ENCODE peak calls at places on chromosomes 7 and 10, in four cellular contexts. K is OCI-LY7, F is GM23248, A is esophagus muscularis mucosa. C is an unnamed sample.

GRCh38 chr10:68096913-68097509 is 12.3 kb upstream of the MYPN start:
- DNase-seq in A (no peak), F (peak; percentile 96), K (no peak), C (no peak)

GRCh38 chr10:78543026-78543748 is 509.5 kb downstream of the RPS24 start:
- DNase-seq in K (no peak), A (no peak), F (no peak), C (no peak)

GRCh38 chr7:41882271-41882670 is 179.4 kb upstream of the INHBA start:
- DNase-seq in A (no peak), F (no peak), K (no peak), C (no peak)

GRCh38 chr7:46432666-46433065 is 511.6 kb upstream of the IGFBP3 start:
- DNase-seq in A (no peak), K (no peak), F (peak; percentile 64), C (no peak)

GRCh38 chr10:89164080-89164479 is 43.0 kb downstream of the CH25H start:
- DNase-seq in A (no peak), K (no peak), F (no peak), C (no peak)

GRCh38 chr7:149284343-149284742 is 22.3 kb downstream of the ZNF783 start:
- DNase-seq in A (no peak), F (no peak), K (peak; percentile 88), C (no peak)

GRCh38 chr7:6252310-6252709 is 20.1 kb downstream of the CYTH3 start:
- DNase-seq in K (no peak), F (peak; percentile 83), A (no peak), C (no peak)

GRCh38 chr7:108248418-108248817 is 118.3 kb upstream of the LAMB4 start:
- DNase-seq in F (no peak), K (no peak), A (no peak), C (no peak)

GRCh38 chr10:79178614-79179403 is 110.0 kb downstream of the ZMIZ1 start:
- DNase-seq in F (peak; percentile 82), A (no peak), K (no peak), C (no peak)

GRCh38 chr10:69801434-69802315 is at the start of gene COL13A1:
- DNase-seq in A (no peak), K (no peak), F (peak; percentile 90), C (no peak)

GRCh38 chr7:16668049-16668858 is 22.3 kb downstream of the BZW2 start:
- DNase-seq in A (no peak), K (no peak), F (peak; percentile 99), C (no peak)

GRCh38 chr7:73740212-73740611 is 1.6 kb upstream of the ABHD11 start:
- DNase-seq in A (no peak), F (no peak), K (no peak), C (no peak)

GRCh38 chr10:77104459-77104980 is 533.1 kb downstream of the KCNMA1 start:
- DNase-seq in K (no peak), A (peak; percentile 95), F (peak; percentile 69), C (no peak)

GRCh38 chr10:34655286-34656170 is 159.6 kb downstream of the PARD3 start:
- DNase-seq in A (no peak), F (peak; percentile 72), K (peak; percentile 59), C (no peak)

GRCh38 chr7:113093561-113093960 is 6.9 kb upstream of the GPR85 start:
- DNase-seq in F (no peak), K (no peak), A (no peak), C (no peak)

GRCh38 chr10:28367419-28367818 is 64.6 kb upstream of the MPP7 start:
- DNase-seq in A (no peak), F (no peak), K (no peak), C (no peak)

GRCh38 chr10:17671307-17671706 is 27.4 kb downstream of the STAM start:
- DNase-seq in A (no peak), F (no peak), K (no peak), C (no peak)

GRCh38 chr10:84308481-84309304 is 19.7 kb upstream of the CCSER2 start:
- DNase-seq in A (no peak), F (peak; percentile 35), K (no peak), C (peak; percentile 26)

GRCh38 chr7:140006600-140006999 is 56.2 kb downstream of the PARP12 start:
- DNase-seq in K (no peak), A (no peak), F (no peak), C (no peak)

GRCh38 chr7:157710396-157710795 is 373.6 kb downstream of the DNAJB6 start:
- DNase-seq in F (no peak), A (no peak), K (no peak), C (no peak)

GRCh38 chr10:20714518-20714917 is 182.6 kb downstream of the NEBL start:
- DNase-seq in A (no peak), K (no peak), F (no peak), C (no peak)

GRCh38 chr7:55567495-55568070 is 4.7 kb downstream of the VOPP1 start:
- DNase-seq in A (no peak), F (no peak), K (no peak), C (no peak)

GRCh38 chr7:34339061-34339526 is 318.9 kb upstream of the NPSR1 start:
- DNase-seq in K (no peak), F (peak; percentile 38), A (no peak), C (no peak)

GRCh38 chr7:22717760-22718159 is 9.2 kb upstream of the IL6 start:
- DNase-seq in K (no peak), A (no peak), F (no peak), C (no peak)

GRCh38 chr10:78292987-78293865 is 259.6 kb downstream of the RPS24 start:
- DNase-seq in F (no peak), K (no peak), A (no peak), C (no peak)

GRCh38 chr10:89337493-89337892 is 9.7 kb downstream of the IFIT3 start:
- DNase-seq in A (no peak), F (peak; percentile 64), K (no peak), C (peak; percentile 50)

GRCh38 chr10:101843032-101843991 is at the start of gene KCNIP2:
- DNase-seq in K (peak; percentile 41), A (no peak), F (no peak), C (no peak)

GRCh38 chr7:106767498-106768323 is 97.4 kb upstream of the PIK3CG start:
- DNase-seq in K (peak; percentile 58), F (peak; percentile 60), A (no peak), C (no peak)

GRCh38 chr10:112532053-112532658 is 85.1 kb downstream of the VTI1A start:
- DNase-seq in K (no peak), A (no peak), F (no peak), C (peak; percentile 71)

GRCh38 chr7:50504646-50505546 is 54.7 kb upstream of the FIGNL1 start:
- DNase-seq in F (peak; percentile 47), A (no peak), K (no peak), C (no peak)

GRCh38 chr10:30017576-30017975 is 41.8 kb downstream of the JCAD start:
- DNase-seq in A (no peak), F (no peak), K (no peak), C (no peak)

GRCh38 chr10:15137636-15138035 is 30.9 kb downstream of the NMT2 start:
- DNase-seq in K (no peak), A (no peak), F (peak; percentile 30), C (no peak)

GRCh38 chr10:7383442-7383841 is 27.4 kb downstream of the SFMBT2 start:
- DNase-seq in K (no peak), F (no peak), A (no peak), C (no peak)

GRCh38 chr10:120738658-120739057 is 112.5 kb upstream of the WDR11 start:
- DNase-seq in K (no peak), F (no peak), A (no peak), C (no peak)

GRCh38 chr7:15068324-15068723 is 165.8 kb upstream of the DGKB start:
- DNase-seq in F (peak; percentile 18), A (no peak), K (no peak), C (no peak)

GRCh38 chr7:46775776-46776175 is 806.1 kb downstream of the TNS3 start:
- DNase-seq in K (no peak), F (peak; percentile 21), A (no peak), C (no peak)

GRCh38 chr7:150972094-150972493 is 6.0 kb downstream of the KCNH2 start:
- DNase-seq in A (no peak), K (no peak), F (no peak), C (no peak)

GRCh38 chr7:70178787-70179186 is 580.5 kb downstream of the AUTS2 start:
- DNase-seq in K (no peak), F (peak; percentile 89), A (no peak), C (no peak)

GRCh38 chr10:49768731-49769130 is 6.6 kb upstream of the OGDHL start:
- DNase-seq in F (no peak), A (no peak), K (no peak), C (no peak)

DNA sequence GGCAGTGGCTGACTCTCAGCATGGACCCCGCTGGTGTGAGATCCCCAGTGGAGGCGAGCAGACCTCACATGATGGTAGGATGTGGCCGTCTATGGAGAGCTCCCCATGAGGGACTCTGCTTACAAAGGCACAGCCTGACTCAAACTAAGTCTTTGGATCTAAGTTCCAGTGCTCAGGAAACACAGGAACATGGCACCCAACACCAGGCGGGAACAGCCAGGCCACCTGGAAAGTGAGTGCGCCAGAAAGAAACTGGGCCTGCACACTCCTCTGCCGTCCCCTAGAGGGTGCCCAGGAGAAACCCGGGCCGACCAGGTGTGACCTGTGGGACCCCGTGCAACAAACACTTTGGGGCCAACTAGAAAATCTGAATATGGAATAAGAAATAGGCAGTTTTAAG is 10.0 kb downstream of the PITRM1 start:
- DNase-seq in F (no peak), A (no peak), K (no peak), C (no peak)
- H3K36me3 ChIP-seq in F (peaks cover 82% of the 10 kb centered on the region), A (peaks cover 100% of the 10 kb centered on the region), K (peaks cover 75% of the 10 kb centered on the region), C (peaks cover 6% of the 10 kb centered on the region)

DNA sequence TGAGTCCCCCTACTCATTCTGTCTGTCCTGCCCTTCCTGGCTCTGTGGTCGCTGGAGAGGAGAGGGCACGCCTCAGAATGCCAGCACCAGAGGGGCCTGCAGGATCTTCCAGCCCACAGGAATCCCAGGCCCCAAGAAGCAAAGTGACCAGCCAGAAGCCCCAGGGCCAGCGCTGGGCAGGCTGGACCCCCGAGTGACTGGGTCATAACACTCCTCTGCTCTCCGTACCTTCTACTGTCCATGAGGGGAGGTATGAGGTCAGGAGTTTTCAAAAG is 102.6 kb upstream of the GPR26 start:
- DNase-seq in K (no peak), A (no peak), F (no peak), C (no peak)
- H3K36me3 ChIP-seq in K (no peaks in the 10 kb centered on the region), A (no peaks in the 10 kb centered on the region), F (no peaks in the 10 kb centered on the region), C (no peaks in the 10 kb centered on the region)

GRCh38 chr7:148093375-148094166 is 497.0 kb upstream of the C7orf33 start:
- DNase-seq in A (no peak), K (no peak), F (no peak), C (no peak)
- H3K36me3 ChIP-seq in A (no peaks in the 10 kb centered on the region), K (no peaks in the 10 kb centered on the region), F (no peaks in the 10 kb centered on the region), C (no peaks in the 10 kb centered on the region)

GRCh38 chr10:86443936-86444335 is 77.3 kb upstream of the GRID1 start:
- DNase-seq in F (peak; percentile 68), K (no peak), A (no peak), C (no peak)
- H3K36me3 ChIP-seq in F (peaks cover 38% of the 10 kb centered on the region), K (peaks cover 99% of the 10 kb centered on the region), A (peaks cover 73% of the 10 kb centered on the region), C (peaks cover 39% of the 10 kb centered on the region)